ENCODE peak calls at places on chromosomes 12 and 14, in five cellular contexts. One of them, this sample, is unnamed.
A peak's percentile ranks its signal among the peaks of the same experiment; 100 is the strongest.

GRCh38 chr12:47014474-47014873 is 64.9 kb upstream of the PCED1B start:
- DNase-seq in psoas muscle: no peak
- DNase-seq in left lung: no peak
- DNase-seq in mesothelial cell of epicardium: no peak
- DNase-seq in right cardiac atrium: no peak
- DNase-seq in this sample: no peak

GRCh38 chr12:77007476-77007875 is 57.9 kb downstream of the E2F7 start:
- DNase-seq in psoas muscle: no peak
- DNase-seq in left lung: no peak
- DNase-seq in mesothelial cell of epicardium: no peak
- DNase-seq in right cardiac atrium: no peak
- DNase-seq in this sample: no peak

GRCh38 chr14:83664389-83664788 is 1865.6 kb upstream of the FLRT2 start:
- DNase-seq in psoas muscle: no peak
- DNase-seq in left lung: no peak
- DNase-seq in mesothelial cell of epicardium: no peak
- DNase-seq in right cardiac atrium: no peak
- DNase-seq in this sample: no peak

GRCh38 chr14:67532998-67533753 is at the start of gene PLEKHH1:
- DNase-seq in psoas muscle: peak; percentile 78
- DNase-seq in left lung: peak; percentile 93
- DNase-seq in mesothelial cell of epicardium: peak; percentile 45
- DNase-seq in right cardiac atrium: peak; percentile 89
- DNase-seq in this sample: no peak

GRCh38 chr14:58227096-58227819 is 17.4 kb upstream of the PSMA3 start:
- DNase-seq in psoas muscle: no peak
- DNase-seq in left lung: no peak
- DNase-seq in mesothelial cell of epicardium: no peak
- DNase-seq in right cardiac atrium: no peak
- DNase-seq in this sample: no peak

GRCh38 chr14:78355109-78355508 is 184.9 kb downstream of the NRXN3 start:
- DNase-seq in psoas muscle: no peak
- DNase-seq in left lung: no peak
- DNase-seq in mesothelial cell of epicardium: no peak
- DNase-seq in right cardiac atrium: no peak
- DNase-seq in this sample: no peak

GRCh38 chr14:71498151-71498734 is 434.0 kb upstream of the RGS6 start:
- DNase-seq in psoas muscle: no peak
- DNase-seq in left lung: no peak
- DNase-seq in mesothelial cell of epicardium: no peak
- DNase-seq in right cardiac atrium: no peak
- DNase-seq in this sample: no peak

GRCh38 chr12:131783915-131784541 is 44.2 kb upstream of the MMP17 start:
- DNase-seq in psoas muscle: no peak
- DNase-seq in left lung: no peak
- DNase-seq in mesothelial cell of epicardium: no peak
- DNase-seq in right cardiac atrium: no peak
- DNase-seq in this sample: no peak

GRCh38 chr12:6284273-6284672 is 26.2 kb upstream of the PLEKHG6 start:
- DNase-seq in psoas muscle: no peak
- DNase-seq in left lung: no peak
- DNase-seq in mesothelial cell of epicardium: no peak
- DNase-seq in right cardiac atrium: no peak
- DNase-seq in this sample: no peak

GRCh38 chr12:53103860-53104305 is 597 bp downstream of the SOAT2 start:
- DNase-seq in psoas muscle: no peak
- DNase-seq in left lung: no peak
- DNase-seq in mesothelial cell of epicardium: no peak
- DNase-seq in right cardiac atrium: no peak
- DNase-seq in this sample: peak; percentile 58

GRCh38 chr12:100077367-100077766 is 65.3 kb downstream of the BLTP3B start:
- DNase-seq in psoas muscle: no peak
- DNase-seq in left lung: no peak
- DNase-seq in mesothelial cell of epicardium: no peak
- DNase-seq in right cardiac atrium: no peak
- DNase-seq in this sample: no peak

GRCh38 chr14:105294142-105294597 is 6.6 kb downstream of the BRF1 start:
- DNase-seq in psoas muscle: peak; percentile 39
- DNase-seq in left lung: no peak
- DNase-seq in mesothelial cell of epicardium: no peak
- DNase-seq in right cardiac atrium: peak; percentile 89
- DNase-seq in this sample: no peak

GRCh38 chr14:66043921-66044320 is 442.2 kb upstream of the CCDC196 start:
- DNase-seq in psoas muscle: no peak
- DNase-seq in left lung: no peak
- DNase-seq in mesothelial cell of epicardium: no peak
- DNase-seq in right cardiac atrium: no peak
- DNase-seq in this sample: no peak

GRCh38 chr12:57464569-57464968 is 5.0 kb downstream of the GLI1 start:
- DNase-seq in psoas muscle: no peak
- DNase-seq in left lung: no peak
- DNase-seq in mesothelial cell of epicardium: no peak
- DNase-seq in right cardiac atrium: no peak
- DNase-seq in this sample: no peak

GRCh38 chr12:30286345-30286926 is 409.2 kb downstream of the IPO8 start:
- DNase-seq in psoas muscle: no peak
- DNase-seq in left lung: no peak
- DNase-seq in mesothelial cell of epicardium: no peak
- DNase-seq in right cardiac atrium: no peak
- DNase-seq in this sample: no peak

GRCh38 chr14:104976198-104977007 is 1.8 kb downstream of the AHNAK2 start:
- DNase-seq in psoas muscle: peak; percentile 86
- DNase-seq in left lung: peak; percentile 97
- DNase-seq in mesothelial cell of epicardium: peak; percentile 69
- DNase-seq in right cardiac atrium: peak; percentile 92
- DNase-seq in this sample: peak; percentile 92

GRCh38 chr14:67432088-67432564 is 20.2 kb upstream of the PLEK2 start:
- DNase-seq in psoas muscle: no peak
- DNase-seq in left lung: no peak
- DNase-seq in mesothelial cell of epicardium: no peak
- DNase-seq in right cardiac atrium: no peak
- DNase-seq in this sample: no peak

GRCh38 chr12:2344892-2345291 is 292.1 kb downstream of the CACNA1C start:
- DNase-seq in psoas muscle: no peak
- DNase-seq in left lung: no peak
- DNase-seq in mesothelial cell of epicardium: no peak
- DNase-seq in right cardiac atrium: no peak
- DNase-seq in this sample: no peak

GRCh38 chr12:105935981-105936380 is 202.8 kb downstream of the NUAK1 start:
- DNase-seq in psoas muscle: no peak
- DNase-seq in left lung: no peak
- DNase-seq in mesothelial cell of epicardium: no peak
- DNase-seq in right cardiac atrium: no peak
- DNase-seq in this sample: no peak

GRCh38 chr12:56128669-56129209 is 672 bp downstream of the ESYT1 start:
- DNase-seq in psoas muscle: peak; percentile 35
- DNase-seq in left lung: no peak
- DNase-seq in mesothelial cell of epicardium: no peak
- DNase-seq in right cardiac atrium: peak; percentile 72
- DNase-seq in this sample: peak; percentile 78

GRCh38 chr12:106907846-106908245 is 47.9 kb upstream of the TMEM263 start:
- DNase-seq in psoas muscle: no peak
- DNase-seq in left lung: no peak
- DNase-seq in mesothelial cell of epicardium: no peak
- DNase-seq in right cardiac atrium: no peak
- DNase-seq in this sample: no peak

GRCh38 chr12:130014485-130014807 is 110.6 kb upstream of the TMEM132D start:
- DNase-seq in psoas muscle: no peak
- DNase-seq in left lung: no peak
- DNase-seq in mesothelial cell of epicardium: no peak
- DNase-seq in right cardiac atrium: no peak
- DNase-seq in this sample: no peak

GRCh38 chr14:104361101-104361591 is 218.4 kb upstream of the C14orf180 start:
- DNase-seq in psoas muscle: no peak
- DNase-seq in left lung: no peak
- DNase-seq in mesothelial cell of epicardium: peak; percentile 9
- DNase-seq in right cardiac atrium: no peak
- DNase-seq in this sample: peak; percentile 54

GRCh38 chr14:23620177-23620702 is 15.9 kb upstream of the DHRS2 start:
- DNase-seq in psoas muscle: no peak
- DNase-seq in left lung: no peak
- DNase-seq in mesothelial cell of epicardium: no peak
- DNase-seq in right cardiac atrium: no peak
- DNase-seq in this sample: no peak

GRCh38 chr12:22577667-22578066 is 33.3 kb upstream of the C2CD5 start:
- DNase-seq in psoas muscle: no peak
- DNase-seq in left lung: no peak
- DNase-seq in mesothelial cell of epicardium: no peak
- DNase-seq in right cardiac atrium: no peak
- DNase-seq in this sample: no peak

GRCh38 chr14:58292192-58292591 is 6.2 kb upstream of the ARID4A start:
- DNase-seq in psoas muscle: no peak
- DNase-seq in left lung: no peak
- DNase-seq in mesothelial cell of epicardium: no peak
- DNase-seq in right cardiac atrium: no peak
- DNase-seq in this sample: no peak

GRCh38 chr14:55412686-55413085 is 1.1 kb upstream of the ATG14 start:
- DNase-seq in psoas muscle: no peak
- DNase-seq in left lung: no peak
- DNase-seq in mesothelial cell of epicardium: no peak
- DNase-seq in right cardiac atrium: no peak
- DNase-seq in this sample: no peak

GRCh38 chr12:10301103-10301502 is 6.6 kb upstream of the KLRD1 start:
- DNase-seq in psoas muscle: no peak
- DNase-seq in left lung: no peak
- DNase-seq in mesothelial cell of epicardium: no peak
- DNase-seq in right cardiac atrium: no peak
- DNase-seq in this sample: no peak

GRCh38 chr12:76890407-76891143 is 11.8 kb upstream of the CSRP2 start:
- DNase-seq in psoas muscle: no peak
- DNase-seq in left lung: no peak
- DNase-seq in mesothelial cell of epicardium: no peak
- DNase-seq in right cardiac atrium: no peak
- DNase-seq in this sample: no peak

GRCh38 chr12:95608252-95609033 is 57.2 kb upstream of the USP44 start:
- DNase-seq in psoas muscle: peak; percentile 67
- DNase-seq in left lung: no peak
- DNase-seq in mesothelial cell of epicardium: no peak
- DNase-seq in right cardiac atrium: peak; percentile 90
- DNase-seq in this sample: no peak

GRCh38 chr12:130424858-130425697 is 87.4 kb downstream of the PIWIL1 start:
- DNase-seq in psoas muscle: no peak
- DNase-seq in left lung: no peak
- DNase-seq in mesothelial cell of epicardium: no peak
- DNase-seq in right cardiac atrium: no peak
- DNase-seq in this sample: no peak

GRCh38 chr14:95518045-95518751 is 1.7 kb upstream of the SYNE3 start:
- DNase-seq in psoas muscle: no peak
- DNase-seq in left lung: no peak
- DNase-seq in mesothelial cell of epicardium: no peak
- DNase-seq in right cardiac atrium: no peak
- DNase-seq in this sample: peak; percentile 50

GRCh38 chr12:105659355-105660075 is 329.0 kb downstream of the C12orf75 start:
- DNase-seq in psoas muscle: no peak
- DNase-seq in left lung: no peak
- DNase-seq in mesothelial cell of epicardium: no peak
- DNase-seq in right cardiac atrium: peak; percentile 82
- DNase-seq in this sample: no peak

This sample was measured in suprapubic skin.